ENCODE peak calls at places on chromosomes 5 and 9, in four cellular contexts. I, W, R and L are unnamed samples.
A peak's percentile ranks its signal among the peaks of the same experiment; 100 is the strongest.

GRCh38 chr5:95842955-95843544 is 20.5 kb upstream of the GLRX start:
- DNase-seq in I (peak; percentile 77), W (peak; percentile 81), R (peak; percentile 57), L (peak; percentile 81)

GRCh38 chr9:91298304-91298703 is 63.4 kb downstream of the AUH start:
- DNase-seq in I (peak; percentile 13), W (no peak), R (peak; percentile 35), L (no peak)

GRCh38 chr9:131642496-131643083 is 97.3 kb downstream of the PRRT1B start:
- DNase-seq in I (no peak), W (peak; percentile 73), R (no peak), L (peak; percentile 76)

GRCh38 chr9:74642376-74642775 is 145.2 kb downstream of the RORB start:
- DNase-seq in I (no peak), W (no peak), R (no peak), L (no peak)

GRCh38 chr9:97735070-97735600 is 38.0 kb upstream of the XPA start:
- DNase-seq in I (no peak), W (no peak), R (no peak), L (no peak)

GRCh38 chr5:68405026-68405684 is 189.6 kb downstream of the PIK3R1 start:
- DNase-seq in I (peak; percentile 20), W (no peak), R (peak; percentile 5), L (no peak)

GRCh38 chr5:92455011-92455410 is 1071.9 kb upstream of the ARRDC3 start:
- DNase-seq in I (no peak), W (no peak), R (no peak), L (peak; percentile 33)

GRCh38 chr9:99307846-99308245 is 85.8 kb downstream of the SEC61B start:
- DNase-seq in I (no peak), W (no peak), R (no peak), L (no peak)

GRCh38 chr5:115962239-115962564 is at the start of gene LVRN:
- DNase-seq in I (no peak), W (no peak), R (no peak), L (no peak)

GRCh38 chr9:134696433-134696832 is 54.8 kb downstream of the COL5A1 start:
- DNase-seq in I (no peak), W (no peak), R (no peak), L (no peak)

GRCh38 chr5:95005811-95006210 is 279.1 kb downstream of the MCTP1 start:
- DNase-seq in I (no peak), W (no peak), R (no peak), L (no peak)

GRCh38 chr5:33936381-33937016 is at the start of gene RXFP3:
- DNase-seq in I (no peak), W (no peak), R (peak; percentile 20), L (peak; percentile 44)

GRCh38 chr5:87347272-87347671 is 65.5 kb downstream of the CCNH start:
- DNase-seq in I (no peak), W (no peak), R (peak; percentile 28), L (no peak)

GRCh38 chr5:67246108-67246507 is 49.5 kb upstream of the CD180 start:
- DNase-seq in I (peak; percentile 15), W (peak; percentile 13), R (peak; percentile 82), L (peak; percentile 28)

GRCh38 chr5:32443145-32443540 is 1.4 kb downstream of the ZFR start:
- DNase-seq in I (no peak), W (peak; percentile 51), R (peak; percentile 56), L (peak; percentile 58)

GRCh38 chr9:87816041-87816440 is 66.6 kb upstream of the SPATA31E1 start:
- DNase-seq in I (no peak), W (no peak), R (no peak), L (no peak)

GRCh38 chr5:82413302-82414042 is 135.3 kb upstream of the RPS23 start:
- DNase-seq in I (peak; percentile 39), W (no peak), R (peak; percentile 93), L (no peak)

GRCh38 chr5:52069997-52070396 is 686.7 kb downstream of the ISL1 start:
- DNase-seq in I (no peak), W (no peak), R (no peak), L (no peak)

GRCh38 chr9:91117959-91118651 is 243.6 kb downstream of the AUH start:
- DNase-seq in I (no peak), W (no peak), R (peak; percentile 86), L (no peak)

GRCh38 chr5:130981663-130982062 is 183.4 kb downstream of the HINT1 start:
- DNase-seq in I (no peak), W (no peak), R (no peak), L (no peak)

GRCh38 chr5:140590861-140591260 is 26.2 kb downstream of the SLC35A4 start:
- DNase-seq in I (no peak), W (no peak), R (no peak), L (no peak)

GRCh38 chr5:14266686-14267085 is 123.5 kb downstream of the TRIO start:
- DNase-seq in I (no peak), W (no peak), R (no peak), L (no peak)

GRCh38 chr5:13843181-13843846 is 101.2 kb downstream of the DNAH5 start:
- DNase-seq in I (no peak), W (no peak), R (no peak), L (no peak)